ENCODE peak calls at places on chromosomes 12 and 14, in six cellular contexts. X, P, N, W, T and Y are unnamed samples.
A peak's percentile ranks its signal among the peaks of the same experiment; 100 is the strongest.

GRCh38 chr14:29810064-29810463 is 117.6 kb downstream of the PRKD1 start:
- DNase-seq in X (no peak), P (no peak), N (no peak), W (no peak), T (no peak), Y (no peak)

GRCh38 chr14:34147461-34147860 is 196.6 kb upstream of the EGLN3 start:
- DNase-seq in X (no peak), P (no peak), N (no peak), W (no peak), T (no peak), Y (no peak)

GRCh38 chr12:78568326-78569020 is 296.1 kb upstream of the SYT1 start:
- DNase-seq in X (no peak), P (no peak), N (no peak), W (no peak), T (no peak), Y (no peak)

GRCh38 chr12:90126125-90126524 is 417.5 kb upstream of the ATP2B1 start:
- DNase-seq in X (no peak), P (no peak), N (no peak), W (no peak), T (no peak), Y (no peak)

GRCh38 chr12:78636253-78636855 is 228.2 kb upstream of the SYT1 start:
- DNase-seq in X (no peak), P (no peak), N (no peak), W (no peak), T (no peak), Y (no peak)

GRCh38 chr14:61621444-61621843 is 73.9 kb upstream of the HIF1A start:
- DNase-seq in X (no peak), P (no peak), N (no peak), W (no peak), T (no peak), Y (no peak)

GRCh38 chr14:37024166-37024565 is 148.2 kb downstream of the SLC25A21 start:
- DNase-seq in X (no peak), P (no peak), N (no peak), W (no peak), T (no peak), Y (no peak)

GRCh38 chr12:14280921-14281320 is 84.6 kb upstream of the ATF7IP start:
- DNase-seq in X (no peak), P (no peak), N (no peak), W (no peak), T (no peak), Y (peak; percentile 78)

GRCh38 chr12:52442600-52443061 is 8.5 kb upstream of the KRT75 start:
- DNase-seq in X (no peak), P (no peak), N (no peak), W (peak; percentile 54), T (no peak), Y (no peak)

GRCh38 chr12:108332791-108333382 is 6.2 kb downstream of the CMKLR1 start:
- DNase-seq in X (no peak), P (no peak), N (peak; percentile 89), W (peak; percentile 90), T (peak; percentile 82), Y (peak; percentile 46)

GRCh38 chr14:59576332-59577294 is at the start of gene CCDC175:
- DNase-seq in X (peak; percentile 89), P (peak; percentile 78), N (peak; percentile 83), W (peak; percentile 92), T (peak; percentile 84), Y (peak; percentile 63)

GRCh38 chr12:31362115-31362758 is 36.3 kb upstream of the SINHCAF start:
- DNase-seq in X (no peak), P (no peak), N (no peak), W (no peak), T (no peak), Y (no peak)

GRCh38 chr14:56899829-56900228 is 89.5 kb upstream of the OTX2 start:
- DNase-seq in X (no peak), P (no peak), N (no peak), W (no peak), T (no peak), Y (no peak)

GRCh38 chr14:81710232-81710845 is 176.7 kb upstream of the SEL1L start:
- DNase-seq in X (no peak), P (no peak), N (no peak), W (no peak), T (no peak), Y (no peak)

GRCh38 chr12:97921957-97922722 is 459.5 kb downstream of the RMST start:
- DNase-seq in X (no peak), P (no peak), N (no peak), W (no peak), T (no peak), Y (no peak)

GRCh38 chr12:110109837-110110535 is 14.2 kb upstream of the IFT81 start:
- DNase-seq in X (no peak), P (no peak), N (no peak), W (no peak), T (no peak), Y (peak; percentile 16)
- H3K4me3 ChIP-seq in X (no peak overlapping the region), P (no peak overlapping the region), N (peak overlapping the region; percentile 13), W (no peak overlapping the region), T (peak overlapping the region; percentile 20), Y (no peak overlapping the region)

GRCh38 chr12:119181202-119181601 is 2.5 kb downstream of the HSPB8 start:
- DNase-seq in X (no peak), P (no peak), N (no peak), W (no peak), T (no peak), Y (no peak)
- H3K4me3 ChIP-seq in X (no peak overlapping the region), P (no peak overlapping the region), N (peak overlapping the region; percentile 80), W (no peak overlapping the region), T (peak overlapping the region; percentile 86), Y (no peak overlapping the region)

GRCh38 chr14:67253076-67253635 is 11.9 kb downstream of the PALS1 start:
- DNase-seq in X (no peak), P (no peak), N (no peak), W (no peak), T (no peak), Y (no peak)
- H3K4me3 ChIP-seq in X (no peak overlapping the region), P (no peak overlapping the region), N (no peak overlapping the region), W (no peak overlapping the region), T (no peak overlapping the region), Y (no peak overlapping the region)

GRCh38 chr12:18139254-18139653 is 49.3 kb upstream of the RERGL start:
- DNase-seq in X (no peak), P (no peak), N (no peak), W (no peak), T (no peak), Y (no peak)

GRCh38 chr12:18135086-18135485 is 45.1 kb upstream of the RERGL start:
- DNase-seq in X (no peak), P (no peak), N (no peak), W (no peak), T (no peak), Y (no peak)

GRCh38 chr12:18130855-18131254 is 40.9 kb upstream of the RERGL start:
- DNase-seq in X (no peak), P (no peak), N (no peak), W (no peak), T (no peak), Y (no peak)

GRCh38 chr12:18139989-18140596 is 50.1 kb upstream of the RERGL start:
- DNase-seq in X (no peak), P (no peak), N (no peak), W (no peak), T (no peak), Y (no peak)

DNA sequence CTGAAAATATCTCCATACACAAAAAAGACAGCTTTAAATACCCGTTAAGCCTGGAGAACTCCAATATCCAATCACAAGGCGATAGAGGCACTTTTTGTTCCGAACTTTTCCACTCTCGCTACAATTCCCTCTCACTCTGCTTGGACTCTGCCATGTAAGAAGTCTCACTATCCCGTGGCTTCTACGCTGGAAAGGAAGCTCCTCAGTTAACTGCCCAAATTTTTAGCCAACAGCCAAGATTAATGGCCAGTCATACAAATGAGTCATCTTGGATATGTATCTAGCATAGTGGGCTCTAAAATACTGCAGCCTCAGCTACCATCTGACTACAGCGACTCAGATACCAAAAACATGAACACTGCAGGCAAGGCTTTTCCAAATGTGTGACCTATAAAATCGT is 45.5 kb upstream of the RERGL start:
- DNase-seq in X (no peak), P (no peak), N (no peak), W (no peak), T (no peak), Y (no peak)
- H3K4me3 ChIP-seq in X (no peak overlapping the region), P (no peak overlapping the region), N (no peak overlapping the region), W (no peak overlapping the region), T (no peak overlapping the region), Y (no peak overlapping the region)

GRCh38 chr12:6082613-6083012 is 41.9 kb downstream of the VWF start:
- DNase-seq in X (no peak), P (no peak), N (peak; percentile 1), W (no peak), T (peak; percentile 48), Y (no peak)

GRCh38 chr12:6085841-6086240 is 38.6 kb downstream of the VWF start:
- DNase-seq in X (no peak), P (no peak), N (peak; percentile 54), W (peak; percentile 52), T (no peak), Y (no peak)

GRCh38 chr12:6084969-6085450 is 39.5 kb downstream of the VWF start:
- DNase-seq in X (no peak), P (no peak), N (no peak), W (peak; percentile 72), T (no peak), Y (no peak)

GRCh38 chr12:6083606-6084005 is 40.9 kb downstream of the VWF start:
- DNase-seq in X (no peak), P (no peak), N (peak; percentile 40), W (peak; percentile 39), T (peak; percentile 21), Y (no peak)

GRCh38 chr12:6084261-6084968 is 40.1 kb downstream of the VWF start:
- DNase-seq in X (no peak), P (no peak), N (peak; percentile 48), W (peak; percentile 78), T (peak; percentile 83), Y (no peak)
- H3K4me3 ChIP-seq in X (no peak overlapping the region), P (no peak overlapping the region), N (no peak overlapping the region), W (no peak overlapping the region), T (no peak overlapping the region), Y (no peak overlapping the region)

DNA sequence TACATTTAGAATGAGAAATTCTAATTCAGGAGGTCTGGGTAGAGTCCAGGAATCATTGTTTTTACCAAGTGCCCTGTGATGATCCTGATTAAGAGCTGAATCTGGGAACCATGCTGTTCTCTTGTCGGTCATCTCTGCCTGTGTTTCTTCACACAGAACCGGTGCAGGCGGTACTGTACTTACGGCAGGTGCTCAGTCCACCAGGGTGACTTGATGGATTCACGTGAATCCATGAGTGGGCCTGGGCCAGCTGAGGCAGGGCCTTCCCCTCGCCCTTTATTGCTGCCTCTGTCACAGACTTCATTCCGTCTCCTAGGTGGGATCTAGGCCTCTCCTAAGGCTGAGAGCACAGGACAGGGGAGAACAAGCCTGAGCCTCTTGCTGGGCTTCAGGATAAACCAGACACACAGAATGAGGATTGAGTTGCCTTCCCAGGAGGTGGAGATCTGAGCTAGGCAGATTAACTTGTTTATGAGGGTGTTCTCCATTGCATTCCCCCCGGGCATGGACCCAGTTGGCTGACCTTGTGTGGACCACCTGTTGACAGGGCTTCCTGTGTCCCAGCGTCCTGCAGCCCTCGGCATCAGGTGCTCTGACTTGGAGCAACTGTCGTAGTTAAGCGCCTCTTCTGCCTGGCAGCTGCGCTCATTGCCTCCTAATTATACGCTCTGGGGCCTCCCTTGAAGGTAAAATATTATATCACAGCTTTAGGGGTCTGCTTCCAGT is 42.1 kb downstream of the B4GALNT3 start:
- DNase-seq in X (no peak), P (no peak), N (no peak), W (peak; percentile 68), T (no peak), Y (no peak)
- H3K4me3 ChIP-seq in X (no peak overlapping the region), P (no peak overlapping the region), N (no peak overlapping the region), W (no peak overlapping the region), T (no peak overlapping the region), Y (no peak overlapping the region)

GRCh38 chr12:110502449-110502738 is 263 bp downstream of the RAD9B start:
- DNase-seq in X (no peak), P (no peak), N (no peak), W (no peak), T (no peak), Y (no peak)
- H3K4me3 ChIP-seq in X (peak overlapping the region; percentile 92), P (peak overlapping the region; percentile 37), N (peak overlapping the region; percentile 97), W (no peak overlapping the region), T (peak overlapping the region; percentile 88), Y (peak overlapping the region; percentile 83)